ENCODE peak calls at places on chromosomes 12 and 14, in nine cellular contexts. J is A549; B is CD8-positive, alpha-beta T cell; T is H1; G is CD8-positive, alpha-beta memory T cell; F is uterus; O is HFF-Myc; D is effector memory CD4-positive, alpha-beta T cell; V is bronchial epithelial cell. C is an unnamed sample.

GRCh38 chr14:59398841-59399240 is 66.3 kb downstream of the GPR135 start:
- DNase-seq in J (no peak), B (no peak), T (no peak), G (no peak), F (no peak), O (no peak), D (no peak), V (no peak), C (no peak)

GRCh38 chr14:100730530-100730929 is 3.8 kb downstream of the DLK1 start:
- DNase-seq in J (no peak), B (no peak), T (no peak), G (no peak), F (no peak), O (no peak), D (no peak), V (no peak), C (no peak)

GRCh38 chr14:101628471-101628966 is 67.2 kb downstream of the DIO3 start:
- DNase-seq in J (peak; percentile 73), B (peak; percentile 74), T (peak; percentile 54), G (peak; percentile 62), F (peak; percentile 83), O (peak; percentile 19), D (peak; percentile 39), V (peak; percentile 26), C (no peak)

GRCh38 chr14:32372154-32372553 is 43.1 kb downstream of the AKAP6 start:
- DNase-seq in J (no peak), B (no peak), T (no peak), G (no peak), F (no peak), O (peak; percentile 85), D (no peak), V (peak; percentile 92), C (peak; percentile 92)

GRCh38 chr12:54286042-54286931 is 5.8 kb downstream of the HNRNPA1 start:
- DNase-seq in J (no peak), B (no peak), T (no peak), G (no peak), F (no peak), O (no peak), D (no peak), V (peak; percentile 73), C (no peak)

GRCh38 chr12:109952160-109952858 is 43.9 kb downstream of the GIT2 start:
- DNase-seq in J (no peak), B (no peak), T (no peak), G (no peak), F (no peak), O (no peak), D (no peak), V (no peak), C (no peak)

GRCh38 chr14:34179723-34180122 is 228.8 kb upstream of the EGLN3 start:
- DNase-seq in J (no peak), B (no peak), T (no peak), G (no peak), F (no peak), O (no peak), D (no peak), V (no peak), C (no peak)

GRCh38 chr12:43969882-43970281 is 134.0 kb downstream of the TMEM117 start:
- DNase-seq in J (no peak), B (no peak), T (no peak), G (no peak), F (no peak), O (no peak), D (no peak), V (peak; percentile 91), C (peak; percentile 13)

DNA sequence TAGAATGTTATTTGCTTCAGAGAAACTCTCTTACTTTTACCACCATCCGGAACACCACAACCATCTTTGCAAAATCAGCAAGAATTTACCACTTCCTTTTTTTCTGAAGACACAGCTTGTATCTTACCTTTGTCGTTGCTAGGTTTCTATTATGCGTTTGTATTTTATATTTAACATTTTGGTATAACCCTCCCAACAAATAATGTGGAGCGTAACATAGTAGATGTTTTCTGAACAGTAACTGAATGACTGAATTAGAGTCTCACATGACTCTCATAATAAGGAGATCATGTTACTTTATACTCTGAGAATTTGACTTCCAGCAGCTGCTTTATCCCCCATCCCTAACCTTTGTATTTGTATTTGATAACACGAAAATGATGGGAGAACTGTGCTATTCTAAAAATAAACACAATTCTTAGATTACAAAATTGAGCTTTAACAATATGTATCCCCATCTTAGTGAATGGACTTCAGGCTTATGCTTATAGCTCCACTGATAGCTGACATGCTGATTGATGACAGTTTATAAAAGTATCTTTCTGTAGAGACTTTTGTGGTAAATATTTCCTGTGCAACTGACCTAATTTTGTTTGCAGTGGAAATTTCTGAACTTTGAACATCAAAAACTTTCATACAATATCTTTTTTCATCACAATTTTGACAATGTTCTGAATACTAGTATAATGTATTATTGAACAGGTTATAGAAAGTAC is 7.9 kb upstream of the KLRB1 start:
- DNase-seq in J (no peak), B (no peak), T (no peak), G (no peak), F (no peak), O (no peak), D (no peak), V (no peak), C (no peak)
- H3K4me3 ChIP-seq in J (no peak overlapping the region), B (peak overlapping the region; percentile 42), T (no peak overlapping the region), G (peak overlapping the region; percentile 25), F (no peak overlapping the region), O (no peak overlapping the region), D (peak overlapping the region; percentile 30), V (no peak overlapping the region), C (no peak overlapping the region)

GRCh38 chr14:91573528-91573893 is 63.4 kb upstream of the PPP4R3A start:
- DNase-seq in J (no peak), B (no peak), T (no peak), G (no peak), F (no peak), O (no peak), D (no peak), V (no peak), C (no peak)

GRCh38 chr14:91577632-91578233 is 67.6 kb upstream of the PPP4R3A start:
- DNase-seq in J (no peak), B (no peak), T (no peak), G (no peak), F (no peak), O (no peak), D (no peak), V (no peak), C (no peak)

GRCh38 chr14:91575469-91576208 is 65.5 kb upstream of the PPP4R3A start:
- DNase-seq in J (no peak), B (no peak), T (no peak), G (no peak), F (no peak), O (no peak), D (no peak), V (no peak), C (no peak)

GRCh38 chr14:91570021-91570420 is 59.9 kb upstream of the PPP4R3A start:
- DNase-seq in J (no peak), B (no peak), T (no peak), G (no peak), F (no peak), O (no peak), D (no peak), V (no peak), C (no peak)

DNA sequence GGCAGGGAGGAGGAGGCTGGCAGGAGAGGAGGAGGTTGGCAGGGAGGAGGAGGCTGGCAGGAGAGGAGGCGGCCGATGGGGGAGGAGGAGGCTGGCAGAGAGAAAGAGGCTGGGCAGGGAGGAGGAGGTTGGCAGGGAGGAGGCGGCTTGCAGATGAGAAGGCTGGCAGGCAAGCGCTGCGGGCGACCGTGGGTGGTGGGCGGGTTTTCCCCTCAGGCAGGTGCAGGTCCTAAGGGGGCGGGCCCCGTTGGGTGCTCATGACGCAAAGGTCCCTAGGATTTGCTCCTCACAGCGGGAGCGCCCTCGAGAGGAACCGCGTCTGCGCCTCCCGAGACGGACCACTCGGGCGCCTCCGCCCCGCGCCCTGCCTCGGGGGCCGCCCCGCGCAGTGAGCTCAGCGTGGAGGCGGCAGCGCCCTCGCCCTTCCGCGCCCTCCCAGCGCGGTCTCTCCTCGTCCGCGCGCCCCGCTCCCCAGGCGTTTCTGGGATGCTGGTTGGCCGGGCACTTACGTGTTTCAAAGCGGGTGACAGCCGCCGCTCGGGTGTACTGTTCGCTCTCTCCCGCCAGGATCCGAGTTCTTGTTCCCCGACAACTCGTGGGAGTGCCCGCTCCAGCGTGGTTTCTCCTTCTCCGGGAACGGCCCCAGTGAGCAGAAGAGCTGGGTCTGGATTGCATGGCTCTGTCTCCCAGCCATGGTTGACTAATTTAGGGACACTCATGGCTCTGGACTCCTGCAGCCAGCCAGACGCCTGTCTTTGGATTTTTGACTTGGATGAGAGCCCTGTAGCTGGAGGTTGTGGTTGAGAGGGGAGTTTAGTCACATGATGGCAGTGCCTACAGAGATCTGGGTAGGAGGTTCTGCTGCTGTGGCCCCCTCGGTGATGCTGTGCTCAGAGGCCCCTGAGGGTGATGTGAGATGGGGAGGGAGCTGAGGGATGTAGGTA is 64.1 kb upstream of the PPP4R3A start:
- DNase-seq in J (peak; percentile 43), B (peak; percentile 50), T (no peak), G (peak; percentile 39), F (peak; percentile 22), O (no peak), D (peak; percentile 41), V (peak; percentile 48), C (peak; percentile 7)
- H3K4me3 ChIP-seq in J (peak overlapping the region; percentile 54), B (peak overlapping the region; percentile 62), T (peak overlapping the region; percentile 62), G (peak overlapping the region; percentile 23), F (peak overlapping the region; percentile 1), O (peak overlapping the region; percentile 20), D (peak overlapping the region; percentile 68), V (peak overlapping the region; percentile 42), C (peak overlapping the region; percentile 49)

DNA sequence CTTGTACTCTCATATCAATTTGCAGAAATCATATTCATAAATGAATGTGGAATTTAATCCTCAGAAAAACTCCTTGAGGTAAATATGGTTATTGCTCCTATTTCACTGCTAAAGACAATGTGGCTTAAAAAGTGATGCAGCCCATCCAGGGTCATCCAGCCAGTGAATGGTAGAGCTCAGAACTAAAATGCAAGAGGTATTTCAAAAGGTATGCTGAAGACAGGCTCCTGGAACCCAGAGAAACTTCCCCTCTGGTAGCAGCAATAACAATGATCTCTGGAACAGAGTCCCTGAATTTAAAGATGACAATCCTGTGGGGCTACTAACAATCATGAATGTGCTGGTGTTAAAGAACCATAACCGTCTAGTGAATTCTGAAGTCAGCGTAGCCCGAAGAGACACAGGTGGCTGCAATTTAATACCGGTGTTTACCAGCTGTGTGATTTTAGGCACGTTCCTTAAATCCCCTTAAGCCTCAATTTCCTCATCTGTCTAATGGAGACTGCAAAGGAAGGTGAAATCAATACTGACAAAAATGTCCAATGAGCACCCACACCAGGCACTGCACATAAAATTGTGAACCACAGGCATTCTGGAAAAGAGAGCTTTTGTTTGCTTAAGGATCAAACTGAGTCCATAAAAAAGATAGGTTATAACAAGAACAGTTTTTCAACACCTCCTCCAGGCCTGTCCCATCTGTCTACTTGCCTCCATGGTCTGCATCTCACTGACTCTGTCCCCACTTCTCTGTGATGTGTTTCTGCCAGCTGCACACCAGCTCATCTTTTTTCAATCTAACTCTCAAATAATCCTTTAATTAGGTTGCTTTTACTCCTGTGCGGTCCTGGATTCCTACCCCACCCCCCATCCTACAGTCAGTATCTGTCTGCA is 10.5 kb downstream of the TM7SF3 start:
- DNase-seq in J (no peak), B (no peak), T (no peak), G (no peak), F (no peak), O (no peak), D (no peak), V (no peak), C (no peak)
- H3K4me3 ChIP-seq in J (no peak overlapping the region), B (no peak overlapping the region), T (no peak overlapping the region), G (no peak overlapping the region), F (no peak overlapping the region), O (no peak overlapping the region), D (no peak overlapping the region), V (no peak overlapping the region), C (no peak overlapping the region)

DNA sequence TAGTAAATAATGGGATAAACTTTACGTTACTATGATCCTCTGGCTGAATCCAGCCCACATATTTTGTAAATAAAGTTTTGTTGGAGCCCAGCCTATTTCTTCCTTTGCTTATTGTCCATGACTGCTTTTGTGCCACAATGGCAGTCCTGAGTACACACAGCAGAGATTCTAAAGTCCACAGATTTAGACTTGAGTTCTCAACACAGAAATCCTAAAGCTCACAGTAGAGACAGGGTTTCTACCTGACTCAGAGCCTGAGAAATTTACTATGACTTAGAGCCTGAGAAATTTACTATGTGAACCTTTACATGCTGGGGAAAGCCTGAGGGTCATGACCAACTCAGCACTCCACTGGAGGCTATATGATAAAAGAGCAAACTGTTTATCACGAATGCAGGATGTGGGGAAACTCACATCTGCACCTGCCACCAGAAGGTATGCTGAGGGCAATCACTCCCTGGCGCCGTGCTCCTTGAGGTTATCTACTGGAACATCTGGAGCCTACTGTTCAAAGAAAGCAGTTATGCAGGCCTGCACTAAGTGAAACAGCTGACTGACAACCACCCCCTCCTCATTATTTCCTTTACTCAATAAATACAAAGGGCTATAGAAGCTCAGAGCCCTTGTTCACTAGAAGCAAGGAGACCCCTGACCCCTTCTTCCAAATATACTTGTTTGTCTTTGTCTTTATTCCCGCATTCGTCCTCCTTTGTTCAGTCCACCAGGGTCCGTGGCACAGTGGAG is 52.6 kb upstream of the BICD1 start:
- DNase-seq in J (no peak), B (no peak), T (no peak), G (no peak), F (no peak), O (no peak), D (no peak), V (peak; percentile 65), C (no peak)
- H3K4me3 ChIP-seq in J (no peak overlapping the region), B (no peak overlapping the region), T (no peak overlapping the region), G (no peak overlapping the region), F (no peak overlapping the region), O (no peak overlapping the region), D (no peak overlapping the region), V (no peak overlapping the region), C (no peak overlapping the region)

C was measured in skeletal muscle cell.